ENCODE peak calls at places on chromosomes 6 and 20, in seven cellular contexts. K is K562, D is prostate gland, V is spleen, H is H1, R is transverse colon, O is GM12878. J is an unnamed sample.

GRCh38 chr6:33297956-33298772 is 578 bp downstream of the RGL2 start:
- DNase-seq in O (no peak), K (peak), D (peak), H (peak), V (peak), R (peak), J (peak)

GRCh38 chr6:15426395-15426794 is 180.5 kb downstream of the JARID2 start:
- DNase-seq in D (no peak), O (no peak), R (no peak), H (no peak), K (no peak), V (no peak), J (no peak)

GRCh38 chr6:142934599-142934998 is 10.4 kb downstream of the HIVEP2 start:
- DNase-seq in D (no peak), R (no peak), V (no peak), O (no peak), H (no peak), K (no peak), J (no peak)

GRCh38 chr6:35368038-35368887 is 25.9 kb downstream of the PPARD start:
- DNase-seq in D (peak), K (peak), O (no peak), V (no peak), R (no peak), H (no peak), J (no peak)

GRCh38 chr6:138403324-138403800 is 661 bp upstream of the HEBP2 start:
- DNase-seq in V (peak), R (peak), H (peak), O (no peak), D (no peak), K (peak), J (peak)

GRCh38 chr6:114049367-114049966 is 78.5 kb upstream of the HDAC2 start:
- DNase-seq in D (no peak), O (no peak), K (no peak), H (no peak), V (no peak), R (no peak), J (no peak)

GRCh38 chr20:38134427-38135281 is 30.4 kb downstream of the TGM2 start:
- DNase-seq in H (no peak), R (no peak), K (peak), D (no peak), O (no peak), V (peak), J (no peak)

GRCh38 chr20:1860446-1860845 is 34.8 kb upstream of the SIRPA start:
- DNase-seq in D (peak), V (no peak), R (no peak), K (no peak), O (no peak), H (no peak), J (no peak)

GRCh38 chr20:44068780-44069191 is 118.2 kb downstream of the JPH2 start:
- DNase-seq in O (no peak), R (no peak), V (peak), H (no peak), K (no peak), D (no peak), J (no peak)

GRCh38 chr20:44071057-44071456 is 115.9 kb downstream of the JPH2 start:
- DNase-seq in O (no peak), H (peak), K (no peak), R (no peak), D (no peak), V (no peak), J (no peak)

GRCh38 chr20:44068311-44068710 is 118.7 kb downstream of the JPH2 start:
- DNase-seq in H (peak), O (no peak), D (no peak), K (no peak), V (no peak), R (no peak), J (no peak)

GRCh38 chr20:44070139-44070900 is 116.7 kb downstream of the JPH2 start:
- DNase-seq in O (no peak), D (no peak), V (no peak), R (no peak), K (no peak), H (peak), J (no peak)

GRCh38 chr20:44069203-44069931 is 117.6 kb downstream of the JPH2 start:
- DNase-seq in V (peak), R (peak), K (no peak), O (peak), D (no peak), H (peak), J (no peak)
- TF ChIP-seq POLR2AphosphoS5 in V (no peak), R (no peak), K (no peak), O (no peak), D (no peak), H (no peak), J (peak)

GRCh38 chr20:53750827-53751393 is 157.3 kb upstream of the ZNF217 start:
- DNase-seq in D (peak), R (peak), H (no peak), O (peak), K (peak), V (no peak), J (no peak)

GRCh38 chr20:53753880-53754459 is 160.3 kb upstream of the ZNF217 start:
- DNase-seq in H (no peak), O (no peak), V (no peak), D (no peak), R (no peak), K (no peak), J (no peak)

GRCh38 chr20:53751394-53752368 is 158.0 kb upstream of the ZNF217 start:
- DNase-seq in O (peak), K (peak), D (no peak), V (no peak), R (peak), H (no peak), J (no peak)

GRCh38 chr20:53752971-53753879 is 159.6 kb upstream of the ZNF217 start:
- DNase-seq in H (no peak), O (no peak), V (no peak), K (peak), D (no peak), R (no peak), J (no peak)

DNA sequence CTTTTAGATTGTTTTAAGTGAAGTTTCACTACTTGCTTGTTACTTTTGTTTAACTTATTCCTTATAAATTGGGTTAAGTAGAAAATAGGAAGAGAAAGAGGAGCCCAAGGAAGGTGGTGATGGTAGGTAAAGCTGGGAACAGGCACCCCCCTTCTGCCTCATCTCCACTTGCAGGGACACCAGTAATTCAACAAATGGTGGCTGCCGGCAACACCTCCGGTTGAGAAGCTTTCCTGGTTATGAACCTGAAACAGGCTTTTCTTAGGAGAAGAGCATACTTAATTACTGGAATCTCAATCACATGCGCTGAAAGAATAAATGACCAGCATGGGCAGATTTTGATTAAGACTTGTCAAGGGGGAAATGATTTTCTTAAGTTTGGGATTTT is 158.9 kb upstream of the ZNF217 start:
- DNase-seq in H (no peak), R (no peak), D (no peak), O (no peak), K (peak), V (no peak), J (no peak)
- TF ChIP-seq POLR2A in H (no peak), R (no peak), D (no peak), O (no peak), K (no peak), V (no peak), J (no peak)

GRCh38 chr6:75236630-75237029 is 7.0 kb downstream of the COX7A2 start:
- DNase-seq in D (no peak), V (no peak), R (no peak), H (no peak), O (no peak), K (no peak), J (no peak)
- TF ChIP-seq POLR2AphosphoS5 in D (no peak), V (no peak), R (no peak), H (no peak), O (no peak), K (no peak), J (no peak)

GRCh38 chr6:7140631-7141366 is 33.0 kb downstream of the RREB1 start:
- DNase-seq in O (no peak), H (peak), K (peak), R (peak), V (peak), D (peak), J (peak)
- TF ChIP-seq POLR2A in O (peak), H (peak), K (peak), R (peak), V (no peak), D (peak), J (peak)

DNA sequence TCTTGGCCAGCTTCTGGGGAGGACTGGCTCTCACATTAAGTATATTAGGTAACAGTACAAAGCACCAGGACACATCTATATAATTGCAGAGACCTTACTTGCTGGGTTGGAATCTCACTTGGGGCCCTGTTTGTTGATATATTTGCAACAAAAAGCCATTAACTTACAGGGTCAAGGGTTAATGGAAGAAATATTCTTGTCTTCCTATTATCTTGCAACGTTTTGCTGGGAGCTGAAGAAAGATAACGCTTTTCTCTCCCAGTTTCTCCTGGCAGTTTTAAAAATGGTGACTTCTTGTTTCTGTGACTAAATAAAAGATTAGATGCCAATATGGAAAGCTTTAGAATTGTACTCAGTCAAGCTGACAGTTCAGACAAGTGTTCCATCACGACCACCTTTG is 462.3 kb upstream of the FLRT3 start:
- DNase-seq in K (no peak), D (no peak), H (no peak), R (no peak), O (no peak), V (no peak), J (no peak)
- TF ChIP-seq POLR2AphosphoS5 in K (no peak), D (no peak), H (no peak), R (no peak), O (no peak), V (no peak), J (no peak)

GRCh38 chr20:50191566-50192363 is 1.1 kb downstream of the CEBPB start:
- DNase-seq in V (peak), O (no peak), K (peak), R (peak), H (peak), D (peak), J (peak)

GRCh38 chr20:50191065-50191565 is 485 bp downstream of the CEBPB start:
- DNase-seq in K (peak), O (no peak), D (peak), R (peak), H (peak), V (peak), J (no peak)

GRCh38 chr20:50189681-50190250 is 864 bp upstream of the CEBPB start:
- DNase-seq in K (peak), R (peak), H (no peak), D (no peak), V (peak), O (no peak), J (no peak)

GRCh38 chr20:50188879-50189680 is 1.6 kb upstream of the CEBPB start:
- DNase-seq in V (peak), D (no peak), O (no peak), R (no peak), H (no peak), K (no peak), J (no peak)

DNA sequence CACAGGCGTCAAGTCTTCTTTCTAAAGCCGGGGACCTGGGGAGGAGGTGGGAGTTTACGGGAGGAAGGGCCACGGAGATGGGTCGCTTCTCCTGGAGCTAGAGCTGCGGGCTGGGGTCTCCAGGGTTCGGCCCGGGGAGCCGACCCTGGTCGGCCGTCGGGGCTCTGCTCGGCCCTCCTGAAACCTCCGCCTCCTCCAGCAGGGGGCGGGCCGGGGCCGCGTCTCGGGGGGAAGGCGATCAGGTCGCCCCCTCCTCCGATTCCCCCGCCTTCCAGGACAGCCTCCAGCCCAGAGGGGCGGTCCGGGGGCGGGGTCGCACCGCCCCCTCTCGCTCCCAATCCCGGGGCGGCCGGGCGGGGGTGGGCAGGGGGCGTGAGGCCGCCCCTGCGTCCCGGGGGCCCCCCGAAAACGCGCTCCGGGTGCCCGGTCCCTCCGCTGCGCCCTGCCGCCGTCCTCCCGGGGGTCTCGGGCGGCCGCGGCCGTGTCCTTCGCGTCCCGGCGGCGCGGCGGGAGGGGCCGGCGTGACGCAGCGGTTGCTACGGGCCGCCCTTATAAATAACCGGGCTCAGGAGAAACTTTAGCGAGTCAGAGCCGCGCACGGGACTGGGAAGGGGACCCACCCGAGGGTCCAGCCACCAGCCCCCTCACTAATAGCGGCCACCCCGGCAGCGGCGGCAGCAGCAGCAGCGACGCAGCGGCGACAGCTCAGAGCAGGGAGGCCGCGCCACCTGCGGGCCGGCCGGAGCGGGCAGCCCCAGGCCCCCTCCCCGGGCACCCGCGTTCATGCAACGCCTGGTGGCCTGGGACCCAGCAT is at the start of gene CEBPB:
- DNase-seq in D (peak), R (peak), V (peak), H (peak), O (no peak), K (peak), J (peak)
- TF ChIP-seq POLR2A in D (peak), R (peak), V (peak), H (peak), O (peak), K (peak), J (peak)

GRCh38 chr6:166608819-166609218 is 18.2 kb downstream of the RPS6KA2 start:
- DNase-seq in O (no peak), H (no peak), K (no peak), D (no peak), V (no peak), R (peak), J (no peak)

GRCh38 chr6:166612471-166612881 is 14.6 kb downstream of the RPS6KA2 start:
- DNase-seq in H (no peak), K (no peak), R (no peak), D (no peak), V (no peak), O (no peak), J (no peak)

GRCh38 chr6:166611631-166612030 is 15.4 kb downstream of the RPS6KA2 start:
- DNase-seq in K (no peak), V (no peak), R (no peak), D (no peak), O (no peak), H (no peak), J (no peak)

GRCh38 chr6:166614171-166614583 is 12.9 kb downstream of the RPS6KA2 start:
- DNase-seq in H (no peak), O (no peak), D (no peak), R (no peak), V (no peak), K (no peak), J (no peak)

DNA sequence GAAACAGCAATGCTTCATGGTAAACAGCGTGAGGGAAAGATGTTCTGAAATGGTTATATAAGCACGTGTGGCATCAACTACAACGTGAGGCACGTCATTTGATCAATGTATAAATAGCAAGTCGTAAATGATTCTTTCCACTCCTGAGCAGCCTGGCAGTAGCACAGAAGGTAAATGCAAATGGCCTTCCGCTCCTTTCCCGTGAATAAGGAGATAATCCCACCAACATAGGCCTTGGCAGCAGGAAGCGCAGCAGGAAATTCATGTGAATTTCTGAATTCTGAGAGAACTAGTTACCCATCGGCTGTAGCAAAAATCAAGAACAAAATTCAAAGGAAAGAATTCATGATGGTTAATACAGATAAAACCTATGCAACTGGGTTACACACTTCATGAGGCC is 16.9 kb downstream of the RPS6KA2 start:
- DNase-seq in H (no peak), O (no peak), K (no peak), R (no peak), V (no peak), D (no peak), J (no peak)
- TF ChIP-seq POLR2AphosphoS5 in H (no peak), O (no peak), K (no peak), R (no peak), V (no peak), D (no peak), J (no peak)

DNA sequence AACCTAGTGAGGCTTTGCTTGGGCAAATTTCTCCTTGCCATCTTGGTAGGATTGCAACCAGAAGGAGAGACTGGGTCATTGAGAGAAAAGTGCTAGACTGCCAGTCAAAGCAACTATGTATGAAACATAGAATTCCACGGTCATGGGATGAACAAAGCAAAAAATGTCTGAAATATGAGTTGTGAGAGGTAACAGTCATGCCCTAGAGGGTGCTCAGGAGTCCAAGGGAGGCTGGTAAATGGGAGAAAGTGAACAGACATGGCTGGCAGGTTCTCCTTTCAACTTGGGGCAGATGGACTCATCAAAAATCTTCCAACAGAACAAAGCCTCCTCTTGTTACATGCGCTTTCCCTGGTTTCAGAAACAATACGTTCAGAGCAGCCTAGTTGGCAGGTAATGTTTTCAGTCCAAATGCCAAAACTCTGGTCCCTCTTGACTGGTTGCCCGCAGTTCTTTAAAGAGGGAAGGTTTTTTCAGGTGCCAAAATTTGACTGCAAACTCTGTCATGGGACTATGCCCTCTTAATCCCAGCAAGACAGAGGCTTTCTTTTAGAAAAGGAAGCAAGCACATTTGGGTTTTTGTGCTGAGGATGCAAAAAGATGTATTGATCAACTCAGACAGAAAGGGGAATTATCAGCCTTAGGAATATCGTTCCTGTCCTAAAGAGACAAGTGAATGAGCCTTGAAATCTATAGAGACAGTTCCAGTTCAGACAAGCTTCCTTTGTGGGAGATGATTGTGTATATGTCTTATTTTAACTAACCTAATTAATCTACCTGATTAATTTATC is 68.5 kb upstream of the SASH1 start:
- DNase-seq in R (no peak), K (no peak), D (no peak), V (no peak), O (no peak), H (no peak), J (no peak)
- TF ChIP-seq POLR2A in R (no peak), K (no peak), D (no peak), V (no peak), O (no peak), H (no peak), J (no peak)

J was measured in GM12892.